ENCODE peak calls at places on chromosomes 1 and 21, in five cellular contexts. A is Karpas-422, C is transverse colon, E is brain microvascular endothelial cell, D is foreskin fibroblast. Y is an unnamed sample.

GRCh38 chr1:113813218-113813617 is 942 bp upstream of the RSBN1 start:
- DNase-seq in E (no peak), C (no peak), A (no peak), D (no peak), Y (no peak)

GRCh38 chr1:247487057-247487456 is 29.2 kb upstream of the OR2B11 start:
- DNase-seq in A (peak; percentile 66), D (peak; percentile 5), C (peak; percentile 14), E (peak; percentile 35), Y (peak; percentile 58)

GRCh38 chr1:192602757-192603156 is 27.2 kb downstream of the RGS1 start:
- DNase-seq in C (no peak), A (peak; percentile 30), D (no peak), E (no peak), Y (peak; percentile 16)

GRCh38 chr1:77313491-77313890 is 31.7 kb downstream of the AK5 start:
- DNase-seq in E (no peak), A (peak; percentile 72), D (no peak), C (no peak), Y (peak; percentile 44)

GRCh38 chr21:42654179-42654912 is 925 bp downstream of the PDE9A start:
- DNase-seq in C (no peak), A (no peak), E (no peak), D (no peak), Y (peak; percentile 18)

GRCh38 chr21:28537371-28538079 is 455.2 kb downstream of the LTN1 start:
- DNase-seq in C (no peak), D (peak; percentile 96), E (peak; percentile 53), A (no peak), Y (no peak)

GRCh38 chr1:204356997-204357396 is 2.7 kb downstream of the PLEKHA6 start:
- DNase-seq in D (no peak), A (no peak), C (no peak), E (no peak), Y (no peak)

GRCh38 chr1:2194319-2194897 is at the start of gene FAAP20:
- DNase-seq in D (peak; percentile 50), A (peak; percentile 86), C (peak; percentile 77), E (peak; percentile 46), Y (peak; percentile 79)

GRCh38 chr1:8259498-8260290 is 58.2 kb upstream of the SLC45A1 start:
- DNase-seq in A (no peak), C (peak; percentile 68), D (peak; percentile 50), E (peak; percentile 69), Y (no peak)

GRCh38 chr1:19799233-19799876 is 361 bp downstream of the TMCO4 start:
- DNase-seq in C (peak; percentile 90), A (peak; percentile 87), D (peak; percentile 35), E (no peak), Y (peak; percentile 83)

GRCh38 chr1:221994274-221994698 is 252.4 kb upstream of the DUSP10 start:
- DNase-seq in A (no peak), C (no peak), D (peak; percentile 50), E (peak; percentile 21), Y (peak; percentile 45)

GRCh38 chr1:183598386-183598785 is 8.1 kb upstream of the NCF2 start:
- DNase-seq in C (no peak), A (no peak), D (no peak), E (no peak), Y (peak; percentile 57)

GRCh38 chr1:202134645-202135172 is 9.8 kb downstream of the ARL8A start:
- DNase-seq in C (no peak), D (no peak), A (no peak), E (no peak), Y (no peak)

GRCh38 chr1:65793359-65793732 is 651 bp downstream of the PDE4B start:
- DNase-seq in C (no peak), E (no peak), D (no peak), A (no peak), Y (no peak)

GRCh38 chr1:116556289-116557006 is 14.4 kb downstream of the CD58 start:
- DNase-seq in D (peak; percentile 59), A (no peak), E (peak; percentile 96), C (peak; percentile 80), Y (peak; percentile 95)

GRCh38 chr1:93877529-93877928 is 1.5 kb downstream of the DNTTIP2 start:
- DNase-seq in C (no peak), A (no peak), E (no peak), D (no peak), Y (no peak)
- H3K4me3 ChIP-seq in C (no peak overlapping the region), A (peak overlapping the region; percentile 95), E (no peak overlapping the region), D (no peak overlapping the region), Y (no peak overlapping the region)

GRCh38 chr1:90836345-90836679 is 119.2 kb upstream of the BARHL2 start:
- DNase-seq in C (no peak), D (no peak), A (no peak), E (no peak), Y (no peak)
- H3K4me3 ChIP-seq in C (peak overlapping the region; percentile 12), D (peak overlapping the region; percentile 10), A (no peak overlapping the region), E (no peak overlapping the region), Y (no peak overlapping the region)

GRCh38 chr1:156752843-156753486 is 1.5 kb upstream of the HDGF start:
- DNase-seq in E (no peak), C (no peak), A (peak; percentile 52), D (no peak), Y (no peak)
- H3K4me3 ChIP-seq in E (peak overlapping the region; percentile 96), C (no peak overlapping the region), A (peak overlapping the region; percentile 94), D (peak overlapping the region; percentile 98), Y (peak overlapping the region; percentile 88)

GRCh38 chr1:248823517-248824001 is 2.2 kb downstream of the SH3BP5L start:
- DNase-seq in A (no peak), D (peak; percentile 80), E (no peak), C (no peak), Y (no peak)
- H3K4me3 ChIP-seq in A (peak overlapping the region; percentile 70), D (peak overlapping the region; percentile 66), E (peak overlapping the region; percentile 27), C (no peak overlapping the region), Y (no peak overlapping the region)

GRCh38 chr1:230865062-230865817 is 3.1 kb downstream of the C1orf198 start:
- DNase-seq in E (no peak), D (no peak), C (no peak), A (no peak), Y (no peak)
- H3K4me3 ChIP-seq in E (no peak overlapping the region), D (peak overlapping the region; percentile 91), C (no peak overlapping the region), A (no peak overlapping the region), Y (no peak overlapping the region)

DNA sequence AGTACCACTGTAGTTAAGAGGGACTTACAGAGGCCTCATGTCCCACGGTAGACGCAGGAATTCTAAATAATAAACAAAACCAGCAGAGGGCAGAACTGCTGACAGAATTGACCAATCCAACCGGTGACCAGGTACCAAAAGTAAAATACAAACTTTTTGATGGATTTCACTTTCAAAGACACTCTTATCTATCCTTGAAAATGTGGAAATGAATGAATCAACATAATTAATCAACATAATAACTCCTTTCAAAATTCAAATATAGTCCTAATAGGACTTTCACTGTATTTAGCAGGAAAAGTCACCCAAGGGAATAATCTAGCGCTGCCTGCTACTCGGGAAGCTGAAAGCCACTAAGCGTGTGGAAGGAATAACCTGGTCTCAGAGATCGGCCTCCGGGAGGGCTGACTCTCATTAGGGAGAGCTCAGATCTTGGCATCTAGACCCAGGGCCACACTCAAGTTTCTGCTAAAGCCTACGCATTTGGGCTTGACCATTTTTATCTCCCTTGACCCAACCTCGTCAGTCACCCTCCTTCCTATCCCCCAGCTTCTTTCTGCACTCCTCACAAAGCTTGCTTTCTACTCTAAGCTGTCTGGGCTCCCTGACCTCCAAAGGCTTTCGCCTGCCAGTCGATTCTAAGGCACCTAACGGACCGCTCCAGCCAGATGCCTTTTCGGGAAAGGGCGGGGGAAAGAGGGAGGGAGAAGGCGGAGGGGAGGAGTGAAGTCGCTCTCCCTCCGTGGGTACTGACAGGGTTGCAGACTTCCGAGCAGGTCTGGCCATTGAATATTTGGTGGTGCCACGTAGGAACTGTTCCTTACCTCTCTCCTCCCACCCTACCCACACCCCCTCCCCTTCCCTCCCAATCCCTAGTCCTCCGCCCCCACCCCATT is 1.6 kb downstream of the COL11A1 start:
- DNase-seq in C (no peak), D (no peak), E (peak; percentile 49), A (peak; percentile 57), Y (peak; percentile 47)
- H3K4me3 ChIP-seq in C (peak overlapping the region; percentile 16), D (peak overlapping the region; percentile 74), E (peak overlapping the region; percentile 75), A (no peak overlapping the region), Y (peak overlapping the region; percentile 5)